ENCODE peak calls at places on chromosomes 1 and 21, in five cellular contexts. N is pancreas, X is lower lobe of right lung, Y is stomach, P is psoas muscle. E is an unnamed sample.

GRCh38 chr1:155128755-155129473 is 1.2 kb downstream of the EFNA1 start:
- DNase-seq in P (peak), X (peak), N (no peak), Y (peak), E (no peak)

GRCh38 chr1:21577933-21578332 is 68.7 kb downstream of the ALPL start:
- DNase-seq in N (no peak), Y (no peak), X (no peak), P (no peak), E (no peak)

GRCh38 chr21:15206514-15206913 is 141.7 kb upstream of the NRIP1 start:
- DNase-seq in X (no peak), N (no peak), Y (no peak), P (no peak), E (no peak)

GRCh38 chr1:6097117-6097595 is 51.5 kb downstream of the KCNAB2 start:
- DNase-seq in N (no peak), Y (no peak), P (peak), X (peak), E (no peak)

GRCh38 chr1:186059311-186059710 is 315.7 kb downstream of the TPR start:
- DNase-seq in N (no peak), P (no peak), Y (no peak), X (no peak), E (no peak)

GRCh38 chr1:8165595-8166360 is 139.7 kb upstream of the ERRFI1 start:
- DNase-seq in Y (no peak), P (no peak), N (no peak), X (peak), E (peak)

GRCh38 chr1:159937014-159937750 is 8.2 kb downstream of the IGSF9 start:
- DNase-seq in N (peak), P (no peak), Y (peak), X (no peak), E (peak)

GRCh38 chr1:107262472-107263286 is 121.8 kb downstream of the NTNG1 start:
- DNase-seq in P (no peak), Y (no peak), N (no peak), X (no peak), E (no peak)

GRCh38 chr1:10025354-10025753 is 7.4 kb upstream of the UBE4B start:
- DNase-seq in X (no peak), Y (no peak), P (no peak), N (no peak), E (no peak)

GRCh38 chr1:10032287-10032589 is 520 bp upstream of the UBE4B start:
- DNase-seq in N (no peak), P (no peak), X (no peak), Y (no peak), E (no peak)

GRCh38 chr1:10031461-10031860 is 1.3 kb upstream of the UBE4B start:
- DNase-seq in P (no peak), N (no peak), Y (no peak), X (no peak), E (no peak)

GRCh38 chr1:10032590-10033358 is at the start of gene UBE4B:
- DNase-seq in Y (peak), N (peak), X (peak), P (peak), E (peak)

GRCh38 chr1:10027027-10027426 is 5.7 kb upstream of the UBE4B start:
- DNase-seq in X (no peak), N (no peak), Y (no peak), P (no peak), E (no peak)
- H3K4me3 ChIP-seq in X (no peak), N (no peak), Y (no peak), P (no peak), E (no peak)

GRCh38 chr1:58848818-58849411 is 65.1 kb upstream of the JUN start:
- DNase-seq in P (peak), Y (peak), X (no peak), N (peak), E (peak)

GRCh38 chr1:58845947-58846346 is 62.1 kb upstream of the JUN start:
- DNase-seq in P (no peak), X (no peak), Y (no peak), N (no peak), E (no peak)

GRCh38 chr1:58854576-58854975 is 70.7 kb upstream of the JUN start:
- DNase-seq in P (no peak), X (no peak), N (no peak), Y (no peak), E (no peak)

GRCh38 chr1:58852731-58853485 is 69.1 kb upstream of the JUN start:
- DNase-seq in X (no peak), N (no peak), P (no peak), Y (no peak), E (no peak)

DNA sequence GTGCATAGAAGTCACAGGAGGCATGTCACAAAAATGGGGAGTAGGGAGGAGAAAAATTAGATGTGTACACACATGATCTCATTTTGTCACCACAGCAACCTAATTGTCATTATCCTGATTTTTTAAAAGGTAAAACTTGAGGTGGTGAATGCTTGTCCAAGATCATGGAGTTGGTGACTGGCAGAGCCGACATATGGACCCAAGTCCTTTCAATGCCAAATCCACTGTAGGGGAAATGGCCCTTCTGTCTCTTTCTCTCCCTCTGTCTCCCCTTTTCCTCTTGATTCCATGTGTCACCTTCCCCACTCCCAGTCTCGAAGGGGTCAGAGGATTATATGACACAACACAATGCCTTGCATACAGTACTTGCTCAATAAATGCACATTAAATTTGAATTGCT is 65.7 kb upstream of the JUN start:
- DNase-seq in Y (no peak), N (no peak), P (no peak), X (no peak), E (no peak)
- H3K4me3 ChIP-seq in Y (no peak), N (no peak), P (no peak), X (no peak), E (no peak)

GRCh38 chr1:32533792-32534327 is 5.4 kb upstream of the ZBTB8A start:
- DNase-seq in P (no peak), X (no peak), Y (no peak), N (no peak), E (no peak)
- H3K4me3 ChIP-seq in P (no peak), X (no peak), Y (no peak), N (no peak), E (no peak)

DNA sequence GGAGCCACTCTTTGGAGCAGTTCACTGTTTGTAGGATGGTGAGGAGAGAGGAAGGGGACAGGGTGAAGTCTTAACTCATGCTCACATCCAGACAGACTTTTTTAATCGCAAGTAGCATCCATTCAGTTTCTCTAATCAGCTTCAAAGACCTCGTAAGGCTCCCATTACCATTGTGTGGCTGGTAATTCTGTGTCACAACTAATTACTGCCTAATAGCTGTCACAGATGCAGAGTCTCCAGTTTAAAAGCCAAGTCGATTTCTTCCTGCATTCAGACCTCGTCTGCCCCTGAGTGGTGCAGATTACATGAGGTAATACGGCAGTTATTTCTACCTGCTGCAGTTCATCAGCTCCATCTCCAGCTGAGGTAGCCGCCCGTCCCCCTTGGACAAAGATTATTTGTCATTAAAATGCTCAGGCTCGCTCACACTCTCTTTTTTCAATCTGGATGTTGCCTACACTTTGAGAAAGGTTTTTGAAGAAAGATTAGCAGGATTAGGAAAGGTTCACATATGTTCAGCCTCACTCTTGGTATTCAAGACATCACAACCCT is 34.4 kb upstream of the OLIG2 start:
- DNase-seq in P (no peak), X (no peak), N (no peak), Y (no peak), E (no peak)
- H3K4me3 ChIP-seq in P (no peak), X (no peak), N (no peak), Y (no peak), E (no peak)

GRCh38 chr1:156126043-156126700 is 11.7 kb downstream of the LMNA start:
- DNase-seq in N (peak), P (peak), X (peak), Y (peak), E (peak)

GRCh38 chr1:156130578-156130942 is 16.0 kb downstream of the LMNA start:
- DNase-seq in N (no peak), P (no peak), Y (no peak), X (no peak), E (no peak)

GRCh38 chr1:156128749-156129682 is 14.5 kb downstream of the LMNA start:
- DNase-seq in X (no peak), Y (no peak), N (no peak), P (peak), E (no peak)

GRCh38 chr1:156126701-156127534 is 12.4 kb downstream of the LMNA start:
- DNase-seq in N (peak), Y (peak), X (peak), P (peak), E (peak)

DNA sequence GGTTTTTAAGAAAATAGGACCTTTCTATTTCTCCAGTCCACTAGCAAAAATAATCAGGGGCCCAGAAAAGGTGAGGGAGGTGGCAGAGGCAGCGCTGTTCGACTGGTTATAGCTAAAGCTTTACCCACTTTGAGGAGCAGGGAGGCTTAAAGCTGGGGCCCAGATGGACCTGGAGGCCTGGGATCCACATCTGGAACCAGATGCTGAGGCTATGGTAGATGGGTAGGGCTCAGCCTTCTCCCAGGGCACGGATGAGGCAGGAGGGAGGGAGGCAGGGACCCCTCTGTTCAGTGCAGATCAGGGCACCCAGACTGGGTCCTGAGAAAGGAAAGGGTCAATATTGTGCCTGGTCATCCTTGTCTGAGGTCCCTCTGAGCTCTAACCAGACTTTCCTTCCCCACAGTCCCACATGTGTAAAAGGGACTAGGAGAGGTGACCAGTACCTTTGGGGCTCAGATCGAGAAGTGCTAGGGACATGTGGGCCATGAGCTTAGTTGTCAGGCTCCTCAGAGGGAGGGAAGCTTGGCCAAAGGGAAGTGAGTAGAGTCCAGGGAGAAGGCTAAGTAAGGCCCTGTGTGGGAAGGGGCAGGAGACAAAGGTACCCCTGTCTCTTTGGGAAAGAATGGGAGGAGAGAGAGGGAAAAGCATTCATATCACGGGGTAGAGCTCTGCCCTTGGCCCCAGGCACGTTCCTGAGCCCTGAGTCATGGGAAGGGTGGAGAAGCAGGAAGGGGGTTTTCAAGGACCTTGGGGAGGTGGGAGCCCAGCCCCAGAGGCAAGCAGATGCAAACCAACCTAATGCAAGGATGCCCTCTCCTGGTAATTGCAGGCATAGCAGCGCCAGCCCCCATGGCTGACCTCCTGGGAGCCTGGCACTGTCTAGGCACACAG is 15.4 kb downstream of the LMNA start:
- DNase-seq in X (peak), Y (peak), N (peak), P (peak), E (peak)
- H3K4me3 ChIP-seq in X (peak), Y (peak), N (no peak), P (peak), E (no peak)

GRCh38 chr21:43728467-43729390 is 9.8 kb downstream of the PDXK start:
- DNase-seq in N (peak), P (peak), X (peak), Y (peak), E (peak)

GRCh38 chr21:43731476-43731875 is 12.5 kb downstream of the PDXK start:
- DNase-seq in N (no peak), Y (peak), P (no peak), X (no peak), E (peak)

GRCh38 chr21:43726686-43727570 is 8.0 kb downstream of the PDXK start:
- DNase-seq in P (peak), Y (no peak), X (peak), N (peak), E (no peak)

GRCh38 chr21:43723648-43724047 is 4.7 kb downstream of the PDXK start:
- DNase-seq in N (peak), Y (no peak), X (no peak), P (no peak), E (no peak)

DNA sequence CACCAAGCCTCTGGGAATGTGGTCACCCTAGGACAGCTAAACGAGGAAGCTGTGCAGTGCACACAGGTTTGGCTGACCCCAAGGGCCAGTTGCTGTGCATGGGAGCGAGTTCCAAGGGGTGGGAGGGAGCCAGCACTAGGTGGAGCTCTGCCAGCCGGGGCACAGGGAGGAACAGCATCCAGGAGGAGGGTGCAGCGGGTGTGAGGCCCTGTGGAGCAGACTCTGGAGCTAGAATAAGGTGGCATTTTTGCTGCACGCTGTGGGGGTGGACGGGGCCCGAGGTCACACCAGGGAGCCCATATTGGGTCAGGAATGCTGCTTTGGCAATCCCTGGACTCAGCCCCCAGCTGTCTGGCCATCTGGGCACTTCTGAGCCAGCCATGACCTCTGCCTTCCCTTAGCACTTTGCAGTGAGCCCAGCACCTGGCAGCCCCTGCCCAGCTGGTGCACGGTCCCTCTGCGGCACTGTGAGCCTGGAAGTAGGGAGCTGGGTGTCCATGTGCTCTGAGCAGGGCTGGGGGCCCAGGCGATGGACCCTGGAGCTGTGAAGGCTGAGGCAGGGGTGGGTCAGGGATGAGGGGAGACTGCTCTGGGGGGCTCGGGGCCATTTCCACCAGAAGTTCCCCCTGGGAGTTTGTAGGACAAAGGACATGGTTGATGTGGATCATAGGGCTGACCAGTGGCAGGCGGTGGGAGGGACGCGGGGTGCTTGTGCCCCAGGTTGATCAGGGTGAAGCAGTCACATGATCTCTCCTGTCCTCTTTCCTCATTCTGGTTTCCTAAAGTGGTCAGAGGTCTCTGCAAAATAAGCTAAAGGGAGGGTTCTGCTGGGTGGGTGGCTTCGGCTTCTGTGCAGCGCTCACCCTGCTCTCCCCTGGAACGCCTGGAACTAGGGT is 8.9 kb downstream of the PDXK start:
- DNase-seq in P (peak), X (peak), N (peak), Y (peak), E (peak)
- H3K4me3 ChIP-seq in P (peak), X (peak), N (peak), Y (peak), E (peak)

DNA sequence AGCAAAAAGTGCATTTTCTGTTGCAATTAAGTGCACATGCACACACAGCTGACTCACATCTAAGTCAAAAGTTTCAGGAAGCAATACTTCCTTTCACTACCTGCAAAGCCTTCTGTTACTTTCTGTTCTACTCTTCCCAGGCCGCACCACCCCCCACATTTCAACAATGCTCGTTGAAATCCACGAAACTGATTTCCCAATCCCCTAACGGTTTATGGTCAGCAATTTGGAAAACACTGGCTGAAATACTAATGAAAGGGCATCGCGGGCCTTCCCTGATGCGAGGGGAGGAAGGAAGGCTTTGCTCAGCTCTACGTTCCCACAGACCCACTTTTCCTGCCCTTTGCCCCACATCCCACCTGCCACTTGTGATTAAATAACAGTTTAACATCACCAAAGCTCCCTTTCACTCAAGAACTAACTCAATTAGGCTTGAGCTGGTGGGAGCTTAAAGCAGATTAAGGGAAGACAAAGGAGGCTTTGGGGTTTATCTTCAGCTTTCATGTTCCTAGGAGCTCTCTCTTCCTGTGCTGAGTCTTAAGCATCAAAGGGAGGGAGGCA is 243.2 kb upstream of the RAB4A start:
- DNase-seq in P (no peak), N (no peak), Y (no peak), X (peak), E (peak)
- H3K4me3 ChIP-seq in P (no peak), N (no peak), Y (no peak), X (no peak), E (peak)

DNA sequence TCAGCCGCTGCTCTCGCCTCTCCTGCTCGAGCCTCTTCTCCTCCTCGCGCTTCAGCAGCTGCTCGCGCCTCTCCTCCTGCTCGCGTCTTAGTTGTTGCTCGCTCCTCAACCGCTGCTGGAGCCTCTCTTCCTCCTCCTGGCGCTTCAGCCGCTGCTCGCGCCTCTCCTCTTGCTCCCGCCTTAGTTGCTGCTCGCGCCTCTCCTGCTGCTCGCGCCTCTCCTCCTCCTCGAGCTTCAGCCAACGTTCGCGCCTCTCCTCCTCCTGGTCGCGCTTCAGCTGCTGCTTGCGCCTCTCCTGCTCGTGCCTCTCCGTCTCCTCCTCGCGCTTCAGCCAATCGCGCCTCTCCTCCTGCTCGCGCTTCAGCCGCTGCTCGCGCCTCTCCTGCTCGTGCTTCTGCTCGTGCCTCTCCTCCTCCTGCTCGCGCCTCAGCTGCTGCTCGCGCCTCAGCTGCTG is 3.7 kb downstream of the TCHH start:
- DNase-seq in N (peak), X (no peak), P (no peak), Y (no peak), E (no peak)
- H3K4me3 ChIP-seq in N (peak), X (peak), P (peak), Y (peak), E (peak)

GRCh38 chr1:61226791-61227567 is 144.6 kb downstream of the NFIA start:
- DNase-seq in Y (peak), X (no peak), P (no peak), N (no peak), E (no peak)
- H3K4me3 ChIP-seq in Y (no peak), X (peak), P (peak), N (no peak), E (no peak)

GRCh38 chr21:26982767-26983166 is 15.9 kb upstream of the ADAMTS5 start:
- DNase-seq in X (no peak), P (no peak), Y (no peak), N (no peak), E (no peak)
- H3K4me3 ChIP-seq in X (no peak), P (no peak), Y (no peak), N (no peak), E (no peak)